ENCODE peak calls at places on chromosomes 13 and 19, in six cellular contexts. S, Z, F, L, C and T are unnamed samples.

GRCh38 chr19:41352609-41353465 is 885 bp downstream of the TGFB1 start:
- DNase-seq in C (peak; percentile 44), L (peak; percentile 76), F (peak; percentile 49), S (peak; percentile 49), Z (peak; percentile 62), T (no peak)

GRCh38 chr13:62997696-62998095 is 1582.0 kb upstream of the PCDH20 start:
- DNase-seq in Z (no peak), L (no peak), C (no peak), F (no peak), S (no peak), T (no peak)

GRCh38 chr13:19782049-19782726 is 557 bp downstream of the PSPC1 start:
- DNase-seq in Z (peak; percentile 57), F (peak; percentile 26), S (peak; percentile 70), L (peak; percentile 59), C (peak; percentile 45), T (no peak)

GRCh38 chr19:3471954-3472655 is 8.2 kb downstream of the SMIM24 start:
- DNase-seq in C (no peak), L (peak; percentile 44), Z (no peak), F (peak; percentile 8), S (no peak), T (no peak)

GRCh38 chr19:35000647-35001501 is 751 bp downstream of the GRAMD1A start:
- DNase-seq in Z (peak; percentile 55), S (no peak), C (peak; percentile 50), F (peak; percentile 30), L (no peak), T (no peak)

GRCh38 chr13:35512271-35512920 is 35.9 kb upstream of the MAB21L1 start:
- DNase-seq in L (no peak), S (peak; percentile 33), C (peak; percentile 90), F (peak; percentile 92), Z (peak; percentile 85), T (peak; percentile 66)

GRCh38 chr19:18488403-18488723 is 33.5 kb downstream of the ELL start:
- DNase-seq in L (no peak), S (no peak), C (no peak), F (peak; percentile 25), Z (no peak), T (no peak)

GRCh38 chr13:34207334-34207733 is 389.4 kb downstream of the RFC3 start:
- DNase-seq in Z (peak; percentile 30), L (peak; percentile 17), C (peak; percentile 70), F (peak; percentile 69), S (peak; percentile 71), T (peak; percentile 56)

GRCh38 chr19:55777528-55777927 is 8.6 kb downstream of the RFPL4AL1 start:
- DNase-seq in F (peak; percentile 30), S (no peak), Z (no peak), L (no peak), C (no peak), T (no peak)

GRCh38 chr13:35848316-35848715 is 282.9 kb downstream of the DCLK1 start:
- DNase-seq in F (no peak), Z (no peak), S (no peak), L (no peak), C (no peak), T (no peak)

GRCh38 chr13:33340631-33341030 is 55.1 kb upstream of the STARD13 start:
- DNase-seq in Z (peak; percentile 37), C (peak; percentile 52), L (no peak), F (no peak), S (no peak), T (no peak)

GRCh38 chr13:112890316-112891131 is 78.5 kb upstream of the MCF2L start:
- DNase-seq in S (no peak), Z (no peak), C (no peak), F (no peak), L (no peak), T (no peak)

GRCh38 chr19:46015961-46016425 is 6.9 kb downstream of the PGLYRP1 start:
- DNase-seq in F (no peak), Z (no peak), L (no peak), C (no peak), S (no peak), T (no peak)

GRCh38 chr19:18017275-18018083 is 9.5 kb downstream of the ARRDC2 start:
- DNase-seq in C (no peak), L (no peak), F (no peak), Z (no peak), S (peak; percentile 59), T (no peak)

GRCh38 chr19:45340232-45340898 is at the start of gene KLC3:
- DNase-seq in Z (peak; percentile 66), L (no peak), S (no peak), F (peak; percentile 70), C (no peak), T (no peak)

GRCh38 chr13:40170091-40170490 is 496.4 kb downstream of the FOXO1 start:
- DNase-seq in S (no peak), F (no peak), L (no peak), Z (no peak), C (no peak), T (no peak)

GRCh38 chr13:98675837-98676236 is 76.6 kb downstream of the SLC15A1 start:
- DNase-seq in F (no peak), L (no peak), S (no peak), C (no peak), Z (peak; percentile 44), T (no peak)

GRCh38 chr13:98676239-98676638 is 76.2 kb downstream of the SLC15A1 start:
- DNase-seq in C (no peak), Z (peak; percentile 76), S (no peak), L (no peak), F (no peak), T (no peak)

GRCh38 chr13:98677398-98677797 is 75.1 kb downstream of the SLC15A1 start:
- DNase-seq in Z (peak; percentile 89), S (no peak), C (peak; percentile 69), F (no peak), L (no peak), T (no peak)

GRCh38 chr13:98674968-98675528 is 77.4 kb downstream of the SLC15A1 start:
- DNase-seq in C (no peak), F (no peak), S (no peak), L (no peak), Z (no peak), T (no peak)

GRCh38 chr13:98672947-98673545 is 79.4 kb downstream of the SLC15A1 start:
- DNase-seq in L (peak; percentile 44), F (peak; percentile 79), S (peak; percentile 78), C (peak; percentile 75), Z (peak; percentile 76), T (peak; percentile 49)
- TF ChIP-seq CTCF in L (peak; percentile 91), F (peak; percentile 91), S (peak; percentile 81), C (peak; percentile 85), Z (peak; percentile 94), T (peak; percentile 80)

GRCh38 chr19:49362048-49362925 is at the start of gene TEAD2:
- DNase-seq in C (peak; percentile 47), S (peak; percentile 67), F (peak; percentile 63), L (peak; percentile 86), Z (peak; percentile 54), T (no peak)

GRCh38 chr19:49362926-49363264 is 679 bp upstream of the TEAD2 start:
- DNase-seq in C (peak; percentile 45), S (peak; percentile 52), Z (no peak), F (no peak), L (peak; percentile 59), T (no peak)

GRCh38 chr19:49361438-49362047 is 673 bp downstream of the TEAD2 start:
- DNase-seq in F (peak; percentile 80), L (peak; percentile 85), C (peak; percentile 80), S (peak; percentile 77), Z (peak; percentile 62), T (peak; percentile 63)

GRCh38 chr19:49364083-49364687 is 508 bp downstream of the DKKL1 start:
- DNase-seq in L (no peak), Z (no peak), C (no peak), S (no peak), F (no peak), T (no peak)

GRCh38 chr19:49363265-49364082 is at the start of gene DKKL1:
- DNase-seq in S (peak; percentile 99), F (peak; percentile 100), C (peak; percentile 99), L (peak; percentile 99), Z (peak; percentile 99), T (peak; percentile 99)
- TF ChIP-seq CTCF in S (no peak), F (peak; percentile 10), C (peak; percentile 31), L (peak; percentile 32), Z (peak; percentile 42), T (peak; percentile 18)

DNA sequence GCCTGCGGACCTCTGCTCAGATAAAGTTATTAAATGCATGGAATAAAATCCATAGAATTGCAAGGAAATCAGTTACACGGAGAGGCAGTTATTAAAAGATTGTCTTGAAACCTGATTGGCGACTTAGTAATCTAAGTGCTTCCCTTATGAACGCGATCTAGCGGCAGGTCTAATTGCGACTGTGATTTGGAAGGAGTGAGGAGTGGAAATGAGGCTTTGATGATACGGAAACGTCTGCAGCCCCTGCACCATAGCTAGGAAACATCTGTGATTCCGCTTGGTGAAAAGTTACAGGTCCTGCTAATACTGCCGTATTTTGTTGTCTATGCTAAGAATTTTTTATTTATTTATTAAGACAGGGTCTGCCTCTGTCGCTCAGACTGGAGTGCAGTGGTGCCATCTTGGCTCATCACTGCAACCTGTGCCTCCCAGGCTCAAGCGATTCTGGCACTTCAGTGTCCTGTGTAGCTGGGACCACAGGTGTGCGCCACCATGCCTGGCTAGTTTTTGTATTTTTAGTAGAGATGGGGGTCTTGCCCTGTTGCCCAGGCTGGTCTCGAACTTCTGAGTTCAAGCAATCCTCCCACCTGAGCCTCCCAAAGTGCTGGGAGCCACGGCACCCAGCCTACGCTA is 887 bp downstream of the NDUFS7 start:
- DNase-seq in F (no peak), Z (no peak), L (no peak), C (no peak), S (no peak), T (no peak)
- TF ChIP-seq CTCF in F (no peak), Z (no peak), L (no peak), C (no peak), S (no peak), T (no peak)

DNA sequence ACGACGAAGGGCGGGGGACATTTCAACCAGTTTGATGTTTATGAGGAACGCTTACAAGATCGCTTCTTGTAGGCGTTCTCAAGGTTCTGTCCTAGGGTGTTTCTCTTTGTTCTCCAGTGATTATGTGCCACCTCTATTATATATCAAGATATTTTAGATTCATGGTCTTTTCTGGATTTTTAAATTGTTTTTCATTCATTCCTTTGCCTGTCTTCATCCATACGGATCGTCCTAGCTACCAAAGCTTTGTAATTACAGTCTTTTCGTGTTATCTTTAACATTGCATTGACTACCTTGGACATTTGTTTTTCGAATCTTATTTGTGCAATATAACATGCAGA is 342 bp upstream of the EID2 start:
- DNase-seq in Z (no peak), S (no peak), C (no peak), F (peak; percentile 5), L (no peak), T (no peak)
- TF ChIP-seq CTCF in Z (no peak), S (no peak), C (no peak), F (peak; percentile 65), L (no peak), T (no peak)